ENCODE peak calls at places on chromosomes 7 and 10, in four cellular contexts. F is right cardiac atrium, I is kidney epithelial cell, J is gastrocnemius medialis. C is an unnamed sample. For H3K27me3, the result is how much of the 10 kb centered on the place peaks cover.

GRCh38 chr7:66344166-66344565 is 139.0 kb downstream of the TPST1 start:
- DNase-seq in F (no peak), I (no peak), J (no peak), C (no peak)

GRCh38 chr7:27349621-27350020 is 107.0 kb downstream of the EVX1 start:
- DNase-seq in F (no peak), I (no peak), J (no peak), C (no peak)

GRCh38 chr7:26857534-26858228 is 6.7 kb downstream of the SKAP2 start:
- DNase-seq in F (no peak), I (no peak), J (no peak), C (no peak)

GRCh38 chr7:152435384-152436278 is at the start of gene KMT2C:
- DNase-seq in F (peak), I (no peak), J (peak), C (peak)

GRCh38 chr7:30708983-30709382 is 26.7 kb upstream of the CRHR2 start:
- DNase-seq in F (peak), I (no peak), J (peak), C (no peak)

GRCh38 chr7:141354251-141354650 is 197.0 kb upstream of the AGK start:
- DNase-seq in F (no peak), I (no peak), J (no peak), C (no peak)

GRCh38 chr7:99840136-99840869 is 12.5 kb downstream of the CYP3A43 start:
- DNase-seq in F (no peak), I (no peak), J (no peak), C (no peak)

GRCh38 chr10:5538446-5538845 is 13.7 kb downstream of the CALML3 start:
- DNase-seq in F (no peak), I (no peak), J (no peak), C (peak)

GRCh38 chr7:107186242-107186641 is 17.4 kb downstream of the HBP1 start:
- DNase-seq in F (no peak), I (no peak), J (no peak), C (no peak)

GRCh38 chr7:129572205-129572604 is 39.3 kb upstream of the NRF1 start:
- DNase-seq in F (no peak), I (no peak), J (no peak), C (no peak)

GRCh38 chr10:19302117-19302516 is 253.5 kb downstream of the MALRD1 start:
- DNase-seq in F (no peak), I (peak), J (no peak), C (no peak)

GRCh38 chr7:130151591-130152269 is 53.5 kb downstream of the TMEM209 start:
- DNase-seq in F (no peak), I (no peak), J (no peak), C (no peak)

GRCh38 chr7:77696643-77697534 is 630 bp downstream of the RSBN1L start:
- DNase-seq in F (peak), I (no peak), J (peak), C (peak)

GRCh38 chr7:962401-963081 is 8.1 kb upstream of the ADAP1 start:
- DNase-seq in F (peak), I (no peak), J (no peak), C (peak)

GRCh38 chr7:147279951-147280350 is 1163.3 kb downstream of the CNTNAP2 start:
- DNase-seq in F (no peak), I (no peak), J (no peak), C (no peak)

GRCh38 chr7:95977994-95978393 is 205.6 kb downstream of the DYNC1I1 start:
- DNase-seq in F (no peak), I (no peak), J (no peak), C (no peak)

GRCh38 chr10:132189810-132190422 is 3.2 kb downstream of the DPYSL4 start:
- DNase-seq in F (peak), I (no peak), J (no peak), C (no peak)

GRCh38 chr10:132186488-132187413 is at the start of gene DPYSL4:
- DNase-seq in F (peak), I (no peak), J (no peak), C (no peak)

GRCh38 chr10:132187421-132188138 is 832 bp downstream of the DPYSL4 start:
- DNase-seq in F (peak), I (no peak), J (no peak), C (no peak)

GRCh38 chr10:132189016-132189415 is 2.3 kb downstream of the DPYSL4 start:
- DNase-seq in F (peak), I (no peak), J (no peak), C (no peak)

DNA sequence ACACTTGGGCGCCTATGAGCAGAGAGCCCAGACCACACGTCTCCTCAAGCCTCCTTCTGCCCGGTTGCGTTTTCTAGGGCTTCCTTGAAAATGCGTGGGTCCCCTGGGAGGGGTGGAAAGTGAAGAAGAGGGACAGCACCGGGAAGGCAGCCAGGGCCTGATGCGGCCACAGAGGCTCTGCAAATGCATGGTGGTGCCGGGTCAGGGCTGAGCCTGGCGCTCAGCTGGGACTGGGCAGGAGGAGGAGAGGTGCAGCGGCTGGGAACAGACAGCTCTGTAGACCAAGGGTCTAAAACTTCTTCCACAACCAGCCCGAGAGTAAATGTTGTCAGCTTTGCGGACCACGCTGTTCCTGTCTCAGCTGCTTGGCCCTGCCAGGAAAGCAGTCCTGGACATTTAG is 1.6 kb downstream of the DPYSL4 start:
- DNase-seq in F (peak), I (no peak), J (no peak), C (no peak)
- H3K27me3 ChIP-seq in F (under half), I (under half), J (under half), C (under half)

DNA sequence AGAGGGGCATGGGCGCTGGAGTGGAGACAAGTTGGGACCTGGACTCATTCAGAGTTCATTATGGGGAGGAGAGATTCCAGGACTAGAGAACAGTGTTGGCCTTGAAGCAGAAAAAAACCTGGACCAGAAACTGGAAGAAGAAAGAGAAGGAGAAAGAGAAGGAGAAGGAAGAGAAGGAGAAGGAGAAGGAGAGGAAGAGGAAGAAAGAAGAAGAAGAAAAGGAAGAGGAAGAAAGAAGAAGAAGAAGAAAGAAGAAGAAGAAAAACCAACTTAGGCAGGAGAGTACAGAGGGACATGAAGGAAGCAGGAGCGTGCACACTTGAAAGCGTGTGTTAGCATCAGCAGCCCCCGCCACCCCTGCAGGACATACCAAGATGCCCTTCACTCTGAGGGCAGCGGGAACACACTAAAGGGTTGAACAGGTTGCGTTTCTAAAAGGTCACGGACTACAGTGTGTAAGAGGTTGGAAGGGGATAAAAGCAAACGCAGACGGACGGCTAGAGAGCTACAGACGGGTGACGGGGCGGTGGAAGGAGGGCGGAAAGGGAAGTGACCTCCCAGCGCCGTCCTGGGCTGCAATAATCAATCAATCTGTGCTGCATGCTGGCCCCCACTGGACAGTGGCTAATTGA is 95.3 kb downstream of the SEC61G start:
- DNase-seq in F (no peak), I (no peak), J (no peak), C (no peak)
- H3K4me3 ChIP-seq in F (peak), I (peak), J (peak), C (peak)

GRCh38 chr10:69636626-69637550 is 6.8 kb downstream of the FAM241B start:
- DNase-seq in F (no peak), I (no peak), J (no peak), C (no peak)

GRCh38 chr10:69634759-69635425 is 4.8 kb downstream of the FAM241B start:
- DNase-seq in F (no peak), I (no peak), J (no peak), C (no peak)

GRCh38 chr10:69635428-69636272 is 5.6 kb downstream of the FAM241B start:
- DNase-seq in F (no peak), I (no peak), J (no peak), C (no peak)

GRCh38 chr10:69633673-69634635 is 3.9 kb downstream of the FAM241B start:
- DNase-seq in F (no peak), I (no peak), J (no peak), C (no peak)

DNA sequence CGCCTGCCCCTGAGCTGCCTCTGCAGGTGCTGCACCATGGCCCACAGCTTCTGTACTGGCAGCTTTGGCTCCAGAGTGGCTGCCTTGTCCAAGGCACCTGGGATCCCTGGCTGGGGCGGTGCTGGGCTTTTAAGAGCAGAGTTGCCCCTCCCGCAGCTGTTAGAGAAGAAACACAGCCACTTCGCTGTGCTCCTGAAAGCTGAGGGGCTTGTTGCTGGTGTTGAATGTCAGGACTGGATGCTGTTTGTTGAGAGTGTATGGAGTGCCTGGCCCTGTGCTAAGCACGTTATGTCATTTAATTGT is 6.2 kb downstream of the FAM241B start:
- DNase-seq in F (no peak), I (no peak), J (no peak), C (no peak)
- H3K27me3 ChIP-seq in F (under half), I (under half), J (under half), C (under half)

DNA sequence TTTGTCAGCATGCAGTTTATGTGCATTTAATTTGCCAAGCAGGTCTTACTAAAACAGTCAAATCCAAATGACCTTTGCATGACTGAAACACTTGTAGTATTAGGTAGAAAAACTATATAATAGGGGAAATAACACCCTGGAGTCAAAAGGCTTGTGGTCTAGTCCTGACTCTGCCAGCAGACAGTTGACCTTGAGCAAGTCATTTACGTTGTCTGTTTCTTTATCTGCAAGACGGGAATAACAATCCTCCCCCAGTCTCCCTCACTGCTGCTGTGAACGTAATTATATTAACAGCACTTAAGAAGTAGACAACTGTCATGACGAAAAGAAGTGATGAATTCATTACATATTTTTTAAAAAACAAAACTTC is 26.1 kb downstream of the CDK6 start:
- DNase-seq in F (no peak), I (no peak), J (no peak), C (no peak)
- H3K4me3 ChIP-seq in F (no peak), I (no peak), J (no peak), C (no peak)

DNA sequence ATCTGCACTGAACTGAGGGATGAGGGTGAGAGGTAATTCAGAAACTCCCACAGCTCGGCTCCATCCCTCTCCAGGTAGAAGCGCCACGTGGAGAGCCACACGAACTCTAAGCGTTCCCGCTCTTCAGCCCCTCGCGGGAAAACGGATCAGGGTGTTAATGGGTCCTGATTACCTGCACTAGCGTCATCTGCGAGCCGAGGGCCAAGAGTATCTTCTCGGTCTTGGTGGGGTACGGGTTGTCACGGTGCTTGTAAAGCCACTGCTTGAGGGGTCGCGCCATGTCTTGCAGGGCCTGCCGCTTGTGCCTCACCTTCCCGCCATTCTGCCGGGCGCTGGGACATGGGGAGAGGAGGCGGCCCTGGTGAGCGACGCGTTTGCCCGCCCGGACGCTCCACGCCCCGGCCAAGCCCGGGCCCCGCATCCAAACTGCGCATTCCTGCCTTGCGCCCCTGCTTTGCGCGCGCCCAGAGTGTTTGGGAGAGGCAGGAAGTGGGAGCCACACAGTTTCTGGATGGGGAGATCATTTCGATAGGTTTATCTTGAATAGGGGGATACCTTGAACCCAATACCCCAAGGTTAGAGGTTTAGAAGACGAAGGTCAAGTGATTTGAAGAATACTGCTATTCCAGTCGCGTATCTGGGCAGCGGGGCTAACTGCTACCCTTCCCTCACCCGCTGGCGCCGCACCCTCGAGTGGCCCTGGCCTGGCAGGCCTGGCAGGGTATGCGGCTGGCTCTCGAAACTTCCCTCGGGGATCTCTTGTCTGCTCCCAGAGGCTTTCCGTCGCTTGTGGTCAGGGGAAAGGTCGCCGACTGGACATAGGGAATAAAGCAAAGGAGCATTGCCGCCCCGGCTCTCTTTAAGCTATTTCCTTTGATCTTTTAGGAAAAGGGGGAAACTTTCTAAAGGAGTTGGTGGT is 4.2 kb downstream of the MKX start:
- DNase-seq in F (peak), I (no peak), J (no peak), C (peak)
- H3K27me3 ChIP-seq in F (under half), I (half or more), J (half or more), C (half or more)

C was measured in upper lobe of right lung.